ENCODE peak calls at places on chromosomes 16 and 17, in six cellular contexts. One of them, this sample, is unnamed.

GRCh38 chr16:83929811-83930555 is 23.1 kb upstream of the OSGIN1 start:
- DNase-seq in progenitor cell of endocrine pancreas: no peak
- DNase-seq in esophagus squamous epithelium: no peak
- DNase-seq in brain microvascular endothelial cell: no peak
- DNase-seq in RWPE1: no peak
- DNase-seq in mesothelial cell of epicardium: no peak
- DNase-seq in this sample: no peak

GRCh38 chr16:6081320-6081976 is 983.9 kb upstream of the EEF2KMT start:
- DNase-seq in progenitor cell of endocrine pancreas: peak
- DNase-seq in esophagus squamous epithelium: no peak
- DNase-seq in brain microvascular endothelial cell: no peak
- DNase-seq in RWPE1: peak
- DNase-seq in mesothelial cell of epicardium: peak
- DNase-seq in this sample: no peak

GRCh38 chr17:13879961-13880466 is 189.3 kb upstream of the COX10 start:
- DNase-seq in progenitor cell of endocrine pancreas: no peak
- DNase-seq in esophagus squamous epithelium: no peak
- DNase-seq in brain microvascular endothelial cell: no peak
- DNase-seq in RWPE1: no peak
- DNase-seq in mesothelial cell of epicardium: no peak
- DNase-seq in this sample: no peak

GRCh38 chr17:35871415-35871814 is 2.7 kb upstream of the HEATR9 start:
- DNase-seq in progenitor cell of endocrine pancreas: no peak
- DNase-seq in esophagus squamous epithelium: no peak
- DNase-seq in brain microvascular endothelial cell: no peak
- DNase-seq in RWPE1: no peak
- DNase-seq in mesothelial cell of epicardium: no peak
- DNase-seq in this sample: no peak

GRCh38 chr16:75402821-75403475 is 30.4 kb downstream of the CFDP1 start:
- DNase-seq in progenitor cell of endocrine pancreas: no peak
- DNase-seq in esophagus squamous epithelium: no peak
- DNase-seq in brain microvascular endothelial cell: peak
- DNase-seq in RWPE1: no peak
- DNase-seq in mesothelial cell of epicardium: no peak
- DNase-seq in this sample: no peak

GRCh38 chr16:17417740-17418139 is 53.0 kb downstream of the XYLT1 start:
- DNase-seq in progenitor cell of endocrine pancreas: no peak
- DNase-seq in esophagus squamous epithelium: no peak
- DNase-seq in brain microvascular endothelial cell: no peak
- DNase-seq in RWPE1: no peak
- DNase-seq in mesothelial cell of epicardium: no peak
- DNase-seq in this sample: no peak

GRCh38 chr16:85387731-85388295 is 225.3 kb upstream of the GSE1 start:
- DNase-seq in progenitor cell of endocrine pancreas: no peak
- DNase-seq in esophagus squamous epithelium: no peak
- DNase-seq in brain microvascular endothelial cell: no peak
- DNase-seq in RWPE1: no peak
- DNase-seq in mesothelial cell of epicardium: no peak
- DNase-seq in this sample: no peak

GRCh38 chr16:8568231-8568617 is 22.1 kb downstream of the TMEM114 start:
- DNase-seq in progenitor cell of endocrine pancreas: no peak
- DNase-seq in esophagus squamous epithelium: no peak
- DNase-seq in brain microvascular endothelial cell: no peak
- DNase-seq in RWPE1: no peak
- DNase-seq in mesothelial cell of epicardium: no peak
- DNase-seq in this sample: no peak

GRCh38 chr17:20997711-20998570 is 44.9 kb downstream of the USP22 start:
- DNase-seq in progenitor cell of endocrine pancreas: no peak
- DNase-seq in esophagus squamous epithelium: no peak
- DNase-seq in brain microvascular endothelial cell: no peak
- DNase-seq in RWPE1: no peak
- DNase-seq in mesothelial cell of epicardium: no peak
- DNase-seq in this sample: no peak

GRCh38 chr16:79833559-79833958 is 233.0 kb upstream of the MAF start:
- DNase-seq in progenitor cell of endocrine pancreas: no peak
- DNase-seq in esophagus squamous epithelium: no peak
- DNase-seq in brain microvascular endothelial cell: peak
- DNase-seq in RWPE1: no peak
- DNase-seq in mesothelial cell of epicardium: no peak
- DNase-seq in this sample: no peak

GRCh38 chr17:80831481-80831880 is 160.2 kb upstream of the CHMP6 start:
- DNase-seq in progenitor cell of endocrine pancreas: no peak
- DNase-seq in esophagus squamous epithelium: no peak
- DNase-seq in brain microvascular endothelial cell: no peak
- DNase-seq in RWPE1: no peak
- DNase-seq in mesothelial cell of epicardium: no peak
- DNase-seq in this sample: no peak

GRCh38 chr17:43021739-43022512 is at the start of gene VAT1:
- DNase-seq in progenitor cell of endocrine pancreas: peak
- DNase-seq in esophagus squamous epithelium: no peak
- DNase-seq in brain microvascular endothelial cell: peak
- DNase-seq in RWPE1: peak
- DNase-seq in mesothelial cell of epicardium: peak
- DNase-seq in this sample: no peak

GRCh38 chr17:48103379-48103715 is 2.1 kb upstream of the CBX1 start:
- DNase-seq in progenitor cell of endocrine pancreas: no peak
- DNase-seq in esophagus squamous epithelium: no peak
- DNase-seq in brain microvascular endothelial cell: no peak
- DNase-seq in RWPE1: no peak
- DNase-seq in mesothelial cell of epicardium: no peak
- DNase-seq in this sample: no peak

GRCh38 chr17:48104440-48104839 is 3.1 kb upstream of the SNX11 start:
- DNase-seq in progenitor cell of endocrine pancreas: no peak
- DNase-seq in esophagus squamous epithelium: no peak
- DNase-seq in brain microvascular endothelial cell: no peak
- DNase-seq in RWPE1: no peak
- DNase-seq in mesothelial cell of epicardium: no peak
- DNase-seq in this sample: peak

GRCh38 chr17:48110722-48111121 is 3.2 kb downstream of the SNX11 start:
- DNase-seq in progenitor cell of endocrine pancreas: no peak
- DNase-seq in esophagus squamous epithelium: no peak
- DNase-seq in brain microvascular endothelial cell: no peak
- DNase-seq in RWPE1: no peak
- DNase-seq in mesothelial cell of epicardium: no peak
- DNase-seq in this sample: peak

GRCh38 chr17:48106802-48107136 is 797 bp upstream of the SNX11 start:
- DNase-seq in progenitor cell of endocrine pancreas: no peak
- DNase-seq in esophagus squamous epithelium: no peak
- DNase-seq in brain microvascular endothelial cell: no peak
- DNase-seq in RWPE1: no peak
- DNase-seq in mesothelial cell of epicardium: no peak
- DNase-seq in this sample: peak

GRCh38 chr17:48107137-48108055 is at the start of gene SNX11:
- DNase-seq in progenitor cell of endocrine pancreas: peak
- DNase-seq in esophagus squamous epithelium: peak
- DNase-seq in brain microvascular endothelial cell: peak
- DNase-seq in RWPE1: peak
- DNase-seq in mesothelial cell of epicardium: peak
- DNase-seq in this sample: peak
- TF ChIP-seq CTCF in progenitor cell of endocrine pancreas: no peak
- TF ChIP-seq CTCF in esophagus squamous epithelium: peak
- TF ChIP-seq CTCF in brain microvascular endothelial cell: peak
- TF ChIP-seq CTCF in RWPE1: no peak
- TF ChIP-seq CTCF in mesothelial cell of epicardium: no peak
- TF ChIP-seq CTCF in this sample: peak

GRCh38 chr17:27868565-27868964 is 24.6 kb downstream of the LYRM9 start:
- DNase-seq in progenitor cell of endocrine pancreas: no peak
- DNase-seq in esophagus squamous epithelium: no peak
- DNase-seq in brain microvascular endothelial cell: no peak
- DNase-seq in RWPE1: no peak
- DNase-seq in mesothelial cell of epicardium: no peak
- DNase-seq in this sample: no peak
- TF ChIP-seq CTCF in progenitor cell of endocrine pancreas: no peak
- TF ChIP-seq CTCF in esophagus squamous epithelium: no peak
- TF ChIP-seq CTCF in brain microvascular endothelial cell: peak
- TF ChIP-seq CTCF in RWPE1: no peak
- TF ChIP-seq CTCF in mesothelial cell of epicardium: no peak
- TF ChIP-seq CTCF in this sample: no peak

GRCh38 chr17:66021757-66022156 is 170.2 kb downstream of the CEP112 start:
- DNase-seq in progenitor cell of endocrine pancreas: no peak
- DNase-seq in esophagus squamous epithelium: no peak
- DNase-seq in brain microvascular endothelial cell: no peak
- DNase-seq in RWPE1: no peak
- DNase-seq in mesothelial cell of epicardium: no peak
- DNase-seq in this sample: no peak
- TF ChIP-seq CTCF in progenitor cell of endocrine pancreas: no peak
- TF ChIP-seq CTCF in esophagus squamous epithelium: no peak
- TF ChIP-seq CTCF in brain microvascular endothelial cell: peak
- TF ChIP-seq CTCF in RWPE1: no peak
- TF ChIP-seq CTCF in mesothelial cell of epicardium: no peak
- TF ChIP-seq CTCF in this sample: peak

DNA sequence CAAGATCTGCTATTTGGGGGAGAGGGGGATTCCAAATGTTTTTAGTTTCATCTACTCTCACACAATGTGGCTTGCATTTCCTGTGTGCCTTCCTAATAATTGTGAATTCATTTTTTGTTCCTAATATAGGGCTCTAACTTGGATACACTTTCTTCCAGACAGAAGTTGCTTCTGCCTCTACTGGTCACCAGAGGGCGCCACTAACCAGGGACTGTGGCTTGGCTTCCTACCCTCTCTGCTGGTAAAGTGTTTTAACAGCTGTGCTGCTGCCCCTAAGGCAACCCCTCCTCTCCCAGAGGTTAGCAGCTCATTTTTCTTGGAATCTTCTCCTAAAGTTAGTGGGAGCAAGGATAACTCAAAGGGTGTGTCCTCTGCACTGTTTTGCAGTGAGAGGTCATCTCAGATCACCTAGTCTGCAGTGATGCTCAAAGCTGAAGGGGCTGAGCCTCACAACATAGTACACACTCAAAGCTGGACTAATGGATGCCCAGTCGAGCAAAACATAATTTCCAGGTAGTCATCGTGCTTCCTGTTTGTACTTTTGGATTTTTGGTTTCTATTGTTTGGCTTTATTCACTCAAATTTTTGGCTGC is 5.0 kb upstream of the PRSS54 start:
- DNase-seq in progenitor cell of endocrine pancreas: no peak
- DNase-seq in esophagus squamous epithelium: no peak
- DNase-seq in brain microvascular endothelial cell: no peak
- DNase-seq in RWPE1: no peak
- DNase-seq in mesothelial cell of epicardium: no peak
- DNase-seq in this sample: no peak
- TF ChIP-seq CTCF in progenitor cell of endocrine pancreas: peak
- TF ChIP-seq CTCF in esophagus squamous epithelium: peak
- TF ChIP-seq CTCF in brain microvascular endothelial cell: peak
- TF ChIP-seq CTCF in RWPE1: peak
- TF ChIP-seq CTCF in mesothelial cell of epicardium: peak
- TF ChIP-seq CTCF in this sample: peak

GRCh38 chr17:78954684-78955083 is 25.0 kb downstream of the LGALS3BP start:
- DNase-seq in progenitor cell of endocrine pancreas: no peak
- DNase-seq in esophagus squamous epithelium: no peak
- DNase-seq in brain microvascular endothelial cell: no peak
- DNase-seq in RWPE1: no peak
- DNase-seq in mesothelial cell of epicardium: no peak
- DNase-seq in this sample: no peak

GRCh38 chr17:78952706-78953105 is 27.0 kb downstream of the LGALS3BP start:
- DNase-seq in progenitor cell of endocrine pancreas: no peak
- DNase-seq in esophagus squamous epithelium: no peak
- DNase-seq in brain microvascular endothelial cell: no peak
- DNase-seq in RWPE1: no peak
- DNase-seq in mesothelial cell of epicardium: no peak
- DNase-seq in this sample: no peak

GRCh38 chr17:78950870-78951269 is 25.7 kb upstream of the TIMP2 start:
- DNase-seq in progenitor cell of endocrine pancreas: no peak
- DNase-seq in esophagus squamous epithelium: no peak
- DNase-seq in brain microvascular endothelial cell: no peak
- DNase-seq in RWPE1: no peak
- DNase-seq in mesothelial cell of epicardium: no peak
- DNase-seq in this sample: no peak

GRCh38 chr17:78953356-78954350 is 26.1 kb downstream of the LGALS3BP start:
- DNase-seq in progenitor cell of endocrine pancreas: no peak
- DNase-seq in esophagus squamous epithelium: no peak
- DNase-seq in brain microvascular endothelial cell: no peak
- DNase-seq in RWPE1: no peak
- DNase-seq in mesothelial cell of epicardium: no peak
- DNase-seq in this sample: no peak

DNA sequence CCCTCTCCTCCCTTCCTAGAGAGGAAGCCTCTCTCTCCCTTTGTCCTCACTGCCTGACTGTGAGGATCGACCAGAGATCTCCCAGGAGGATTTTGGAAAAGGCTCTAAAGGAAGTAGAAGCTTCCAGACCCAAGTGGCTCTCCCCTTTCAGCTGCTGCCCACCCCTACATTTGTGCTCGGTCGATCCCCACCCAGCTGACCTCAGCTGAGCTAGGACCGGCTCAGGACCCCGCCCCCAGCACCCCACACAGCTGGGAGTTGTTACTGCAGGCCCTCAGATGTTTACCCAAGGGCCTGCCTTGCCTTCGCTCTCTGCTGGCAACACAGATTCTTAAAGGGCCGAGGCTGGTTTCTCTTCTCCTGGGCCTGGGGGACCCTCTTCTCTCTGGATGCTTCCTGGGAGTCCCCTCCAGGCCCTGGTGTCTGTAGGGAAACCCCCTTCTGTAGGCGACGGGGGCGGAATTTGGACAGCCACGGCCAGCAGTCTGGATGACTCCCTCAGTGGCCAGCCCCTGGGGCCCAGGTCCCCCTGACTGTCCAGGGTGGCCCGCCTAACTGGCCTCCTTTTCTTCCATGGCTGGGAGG is 26.9 kb upstream of the TIMP2 start:
- DNase-seq in progenitor cell of endocrine pancreas: peak
- DNase-seq in esophagus squamous epithelium: no peak
- DNase-seq in brain microvascular endothelial cell: no peak
- DNase-seq in RWPE1: no peak
- DNase-seq in mesothelial cell of epicardium: no peak
- DNase-seq in this sample: no peak
- TF ChIP-seq CTCF in progenitor cell of endocrine pancreas: no peak
- TF ChIP-seq CTCF in esophagus squamous epithelium: no peak
- TF ChIP-seq CTCF in brain microvascular endothelial cell: no peak
- TF ChIP-seq CTCF in RWPE1: no peak
- TF ChIP-seq CTCF in mesothelial cell of epicardium: no peak
- TF ChIP-seq CTCF in this sample: no peak

This sample was measured in chondrocyte.